ENCODE peak calls at places on chromosomes 11 and 22, in five cellular contexts. Z, R, D, F and I are unnamed samples.

GRCh38 chr11:92393218-92393617 is 168.6 kb downstream of the FAT3 start:
- DNase-seq in R (no peak), F (no peak), D (no peak), Z (no peak), I (no peak)

GRCh38 chr22:40417041-40417440 is 46.6 kb downstream of the SGSM3 start:
- DNase-seq in F (no peak), R (no peak), Z (no peak), D (no peak), I (no peak)

GRCh38 chr11:66884443-66884842 is 27.6 kb downstream of the LRFN4 start:
- DNase-seq in F (no peak), R (no peak), D (no peak), Z (no peak), I (no peak)

GRCh38 chr22:42884616-42885375 is 27.7 kb upstream of the ARFGAP3 start:
- DNase-seq in R (no peak), D (no peak), F (no peak), Z (no peak), I (no peak)

GRCh38 chr11:93368022-93368421 is 37.5 kb downstream of the DEUP1 start:
- DNase-seq in F (no peak), D (no peak), R (no peak), Z (no peak), I (no peak)

GRCh38 chr22:38981005-38981658 is 1.0 kb upstream of the APOBEC3B start:
- DNase-seq in D (peak), Z (peak), R (no peak), F (no peak), I (peak)

GRCh38 chr22:37498289-37498909 is 12.2 kb upstream of the MFNG start:
- DNase-seq in D (peak), Z (no peak), R (peak), F (no peak), I (peak)

GRCh38 chr22:35631597-35631996 is 14.5 kb upstream of the MB start:
- DNase-seq in R (peak), F (no peak), D (no peak), Z (no peak), I (peak)

GRCh38 chr11:68090706-68091105 is 30.5 kb downstream of the CHKA start:
- DNase-seq in D (no peak), R (peak), F (no peak), Z (peak), I (no peak)

GRCh38 chr11:114317738-114318137 is 21.5 kb downstream of the NNMT start:
- DNase-seq in F (peak), D (peak), R (peak), Z (peak), I (peak)

GRCh38 chr22:37229805-37230672 is 14.0 kb downstream of the RAC2 start:
- DNase-seq in R (no peak), Z (peak), F (peak), D (no peak), I (no peak)

GRCh38 chr11:87036756-87037449 is 831 bp upstream of the TMEM135 start:
- DNase-seq in F (peak), D (peak), Z (no peak), R (no peak), I (no peak)

GRCh38 chr22:26377170-26377825 is 51.8 kb upstream of the ASPHD2 start:
- DNase-seq in Z (no peak), R (no peak), F (no peak), D (no peak), I (peak)

GRCh38 chr11:100635194-100635593 is 51.9 kb upstream of the ARHGAP42 start:
- DNase-seq in R (no peak), Z (no peak), D (no peak), F (no peak), I (no peak)
- H4K91ac ChIP-seq in R (no peak), Z (no peak), D (no peak), F (no peak), I (no peak)

GRCh38 chr22:20584872-20585639 is 77.6 kb downstream of the MED15 start:
- DNase-seq in R (no peak), D (no peak), Z (no peak), F (no peak), I (no peak)
- H4K91ac ChIP-seq in R (no peak), D (no peak), Z (no peak), F (no peak), I (no peak)

GRCh38 chr11:79117488-79117887 is 323.3 kb downstream of the TENM4 start:
- DNase-seq in Z (no peak), F (no peak), D (no peak), R (no peak), I (no peak)
- H4K91ac ChIP-seq in Z (no peak), F (no peak), D (no peak), R (no peak), I (no peak)

DNA sequence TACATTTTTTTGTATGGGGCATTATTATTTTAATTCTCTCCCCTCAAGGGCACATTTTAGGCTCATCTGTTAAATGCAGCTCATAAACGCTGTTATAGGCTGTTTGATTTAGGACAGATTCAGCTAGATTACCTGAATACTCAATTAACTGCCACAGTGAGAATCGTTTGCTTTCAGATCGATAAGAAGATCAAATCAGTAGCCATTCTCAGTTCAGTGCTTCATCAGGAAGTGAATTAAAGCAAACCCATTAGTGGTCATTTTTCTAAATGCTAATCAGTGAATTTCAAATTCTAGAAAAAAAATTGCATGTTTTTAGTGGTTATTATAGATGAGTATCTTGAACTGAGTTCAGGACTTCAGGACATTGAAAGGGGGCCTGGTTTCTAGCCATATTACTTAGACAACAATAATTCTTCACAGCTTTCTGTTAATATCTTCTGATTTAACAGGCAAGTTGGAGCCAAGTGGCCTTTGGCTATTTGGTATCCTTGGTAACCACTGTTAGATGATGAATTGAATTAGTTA is 18.6 kb downstream of the SYT9 start:
- DNase-seq in F (no peak), Z (no peak), D (no peak), R (no peak), I (no peak)
- H4K91ac ChIP-seq in F (no peak), Z (no peak), D (no peak), R (no peak), I (no peak)

GRCh38 chr22:19134176-19134831 is 3.2 kb downstream of the TSSK2 start:
- DNase-seq in D (no peak), Z (no peak), R (no peak), F (no peak), I (no peak)
- H4K91ac ChIP-seq in D (no peak), Z (no peak), R (no peak), F (no peak), I (no peak)

GRCh38 chr11:30984827-30985226 is 384.7 kb downstream of the DCDC1 start:
- DNase-seq in Z (no peak), R (no peak), F (no peak), D (no peak), I (no peak)
- H4K91ac ChIP-seq in Z (no peak), R (no peak), F (no peak), D (no peak), I (no peak)

DNA sequence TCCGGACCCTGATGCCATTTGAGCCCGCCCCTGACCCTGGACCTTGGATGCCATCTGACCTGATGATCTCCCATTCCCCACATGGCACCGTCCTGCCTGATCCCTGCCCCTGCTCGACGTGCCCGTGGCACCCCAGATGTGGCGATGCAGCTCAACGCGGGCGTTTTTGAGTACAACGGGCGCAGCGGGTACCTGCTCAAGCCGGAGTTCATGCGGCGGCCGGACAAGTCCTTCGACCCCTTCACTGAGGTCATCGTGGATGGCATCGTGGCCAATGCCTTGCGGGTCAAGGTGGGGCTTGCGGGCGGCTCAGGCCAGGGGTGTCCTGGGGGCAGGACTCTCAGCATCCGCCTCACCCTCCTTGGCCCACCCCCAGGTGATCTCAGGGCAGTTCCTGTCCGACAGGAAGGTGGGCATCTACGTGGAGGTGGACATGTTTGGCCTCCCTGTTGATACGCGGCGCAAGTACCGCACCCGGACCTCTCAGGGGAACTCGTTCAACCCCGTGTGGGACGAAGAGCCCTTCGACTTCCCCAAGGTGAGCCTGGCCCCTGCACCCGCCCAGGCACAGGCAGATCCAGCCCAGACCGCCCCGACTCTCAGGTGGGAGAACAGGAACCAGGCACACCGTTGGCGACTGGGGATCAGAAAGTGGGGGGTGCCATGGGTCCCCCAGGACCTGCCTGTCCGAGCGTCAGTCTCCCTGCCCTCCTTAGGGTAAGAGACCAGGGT is 11.1 kb downstream of the PLCB3 start:
- DNase-seq in Z (no peak), R (no peak), F (no peak), D (no peak), I (no peak)
- H4K91ac ChIP-seq in Z (no peak), R (no peak), F (peak), D (no peak), I (no peak)

GRCh38 chr22:24191893-24192292 is 10.6 kb downstream of the SUSD2 start:
- DNase-seq in D (no peak), F (no peak), R (no peak), Z (no peak), I (no peak)

GRCh38 chr22:24191381-24191841 is 10.1 kb downstream of the SUSD2 start:
- DNase-seq in Z (no peak), F (no peak), R (peak), D (no peak), I (peak)

GRCh38 chr22:24190159-24190540 is 8.9 kb downstream of the SUSD2 start:
- DNase-seq in F (no peak), D (no peak), Z (no peak), R (no peak), I (peak)

GRCh38 chr22:24189249-24190158 is 8.2 kb downstream of the SUSD2 start:
- DNase-seq in R (peak), Z (peak), D (peak), F (peak), I (peak)

GRCh38 chr22:24190566-24191208 is 9.4 kb downstream of the SUSD2 start:
- DNase-seq in Z (no peak), F (no peak), D (no peak), R (no peak), I (no peak)
- H4K91ac ChIP-seq in Z (peak), F (peak), D (no peak), R (no peak), I (no peak)

GRCh38 chr11:125168875-125169537 is 4.5 kb downstream of the PKNOX2 start:
- DNase-seq in F (peak), Z (peak), D (no peak), R (no peak), I (no peak)

GRCh38 chr11:125167954-125168821 is 3.6 kb downstream of the PKNOX2 start:
- DNase-seq in Z (peak), R (no peak), F (peak), D (no peak), I (no peak)

GRCh38 chr11:125166903-125167291 is 2.3 kb downstream of the PKNOX2 start:
- DNase-seq in D (no peak), Z (no peak), F (no peak), R (no peak), I (no peak)

GRCh38 chr11:125166347-125166841 is 1.8 kb downstream of the PKNOX2 start:
- DNase-seq in Z (no peak), R (peak), D (peak), F (peak), I (peak)

GRCh38 chr11:125167292-125167953 is 2.9 kb downstream of the PKNOX2 start:
- DNase-seq in F (peak), Z (peak), R (peak), D (peak), I (no peak)
- H4K91ac ChIP-seq in F (no peak), Z (peak), R (no peak), D (no peak), I (no peak)